ENCODE peak calls at places on chromosomes 5 and 9, in eight cellular contexts. W is HepG2, P is K562, E is Panc1, T is GM23338, G is upper lobe of left lung, C is GM12878, L is HCT116. B is an unnamed sample.

GRCh38 chr5:10633271-10634049 is 69.6 kb downstream of the ANKRD33B start:
- ATAC-seq in W (no peak), P (peak; percentile 34), E (no peak), T (no peak), G (no peak), C (peak; percentile 2), L (no peak), B (no peak)

GRCh38 chr9:75903785-75904360 is 13.4 kb downstream of the PCSK5 start:
- ATAC-seq in W (no peak), P (no peak), E (no peak), T (no peak), G (no peak), C (no peak), L (no peak), B (peak; percentile 75)

GRCh38 chr5:111115229-111115628 is 23.1 kb downstream of the WDR36 start:
- ATAC-seq in W (no peak), P (no peak), E (no peak), T (no peak), G (no peak), C (peak; percentile 36), L (no peak), B (no peak)

GRCh38 chr5:178330791-178331404 is 98.3 kb upstream of the PHYKPL start:
- ATAC-seq in W (no peak), P (no peak), E (no peak), T (no peak), G (peak; percentile 61), C (no peak), L (peak; percentile 35), B (no peak)

GRCh38 chr5:38780950-38781349 is 64.9 kb upstream of the OSMR start:
- ATAC-seq in W (no peak), P (no peak), E (no peak), T (no peak), G (peak; percentile 41), C (no peak), L (no peak), B (peak; percentile 46)

GRCh38 chr5:164708831-164709230 is 1203.4 kb downstream of the MAT2B start:
- ATAC-seq in W (no peak), P (no peak), E (no peak), T (peak; percentile 66), G (no peak), C (no peak), L (no peak), B (no peak)

GRCh38 chr5:170403675-170404074 is 14.5 kb upstream of the KCNMB1 start:
- ATAC-seq in W (no peak), P (no peak), E (no peak), T (peak; percentile 87), G (no peak), C (peak; percentile 40), L (no peak), B (no peak)

GRCh38 chr9:34876096-34876495 is 82.0 kb upstream of the PHF24 start:
- ATAC-seq in W (no peak), P (no peak), E (no peak), T (no peak), G (no peak), C (no peak), L (no peak), B (no peak)

GRCh38 chr5:110925916-110926315 is 145.6 kb upstream of the TSLP start:
- ATAC-seq in W (no peak), P (no peak), E (no peak), T (no peak), G (no peak), C (no peak), L (no peak), B (no peak)

GRCh38 chr5:181171782-181172181 is 24.4 kb downstream of the OR2V2 start:
- ATAC-seq in W (no peak), P (no peak), E (no peak), T (no peak), G (no peak), C (no peak), L (no peak), B (no peak)

GRCh38 chr5:181170996-181171395 is 23.6 kb downstream of the OR2V2 start:
- ATAC-seq in W (no peak), P (no peak), E (no peak), T (no peak), G (no peak), C (no peak), L (no peak), B (no peak)

GRCh38 chr5:181176258-181176952 is 28.6 kb downstream of the TRIM7 start:
- ATAC-seq in W (no peak), P (no peak), E (no peak), T (no peak), G (no peak), C (no peak), L (no peak), B (no peak)

GRCh38 chr5:181173027-181173419 is 25.6 kb downstream of the OR2V2 start:
- ATAC-seq in W (no peak), P (peak; percentile 1), E (peak; percentile 10), T (no peak), G (no peak), C (peak; percentile 46), L (peak; percentile 12), B (no peak)

GRCh38 chr5:181173420-181174342 is 26.3 kb downstream of the OR2V2 start:
- ATAC-seq in W (peak; percentile 28), P (peak; percentile 42), E (peak; percentile 83), T (peak; percentile 70), G (no peak), C (peak; percentile 77), L (peak; percentile 72), B (no peak)
- TF ChIP-seq POLR2AphosphoS5 in W (no peak), P (no peak), E (no peak), T (no peak), G (no peak), C (no peak), L (no peak), B (no peak)

DNA sequence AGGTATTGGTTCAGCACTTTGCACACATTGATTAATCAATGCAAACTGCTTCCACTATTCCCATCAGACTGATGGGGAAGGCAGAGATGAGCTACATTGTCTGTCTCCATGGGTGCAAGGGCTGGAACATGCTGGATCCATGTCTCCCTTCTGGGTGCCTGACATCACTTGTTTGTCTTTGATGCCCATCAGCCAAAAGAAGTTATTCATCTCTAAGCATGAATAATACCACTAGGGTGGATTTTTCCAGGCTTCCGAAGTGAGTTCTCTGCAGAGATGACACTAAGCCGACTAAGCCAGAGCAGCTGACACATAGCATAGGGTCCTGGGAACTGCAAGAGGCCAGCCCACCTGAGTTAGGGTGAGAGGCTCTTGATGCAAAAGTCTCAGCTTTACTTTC is 8.7 kb downstream of the FGF1 start:
- ATAC-seq in W (no peak), P (no peak), E (no peak), T (no peak), G (no peak), C (no peak), L (no peak), B (no peak)
- TF ChIP-seq POLR2AphosphoS5 in W (no peak), P (no peak), E (no peak), T (no peak), G (no peak), C (no peak), L (no peak), B (no peak)

GRCh38 chr5:77772729-77773128 is 3.4 kb downstream of the TBCA start:
- ATAC-seq in W (no peak), P (no peak), E (no peak), T (no peak), G (no peak), C (no peak), L (no peak), B (no peak)

GRCh38 chr5:77773734-77774280 is 2.3 kb downstream of the TBCA start:
- ATAC-seq in W (no peak), P (no peak), E (no peak), T (peak; percentile 1), G (no peak), C (no peak), L (no peak), B (no peak)

GRCh38 chr5:77768978-77769377 is 7.2 kb downstream of the TBCA start:
- ATAC-seq in W (no peak), P (no peak), E (no peak), T (no peak), G (no peak), C (no peak), L (no peak), B (no peak)

GRCh38 chr5:77770293-77771005 is 5.7 kb downstream of the TBCA start:
- ATAC-seq in W (no peak), P (no peak), E (peak; percentile 69), T (no peak), G (no peak), C (peak; percentile 23), L (no peak), B (no peak)

DNA sequence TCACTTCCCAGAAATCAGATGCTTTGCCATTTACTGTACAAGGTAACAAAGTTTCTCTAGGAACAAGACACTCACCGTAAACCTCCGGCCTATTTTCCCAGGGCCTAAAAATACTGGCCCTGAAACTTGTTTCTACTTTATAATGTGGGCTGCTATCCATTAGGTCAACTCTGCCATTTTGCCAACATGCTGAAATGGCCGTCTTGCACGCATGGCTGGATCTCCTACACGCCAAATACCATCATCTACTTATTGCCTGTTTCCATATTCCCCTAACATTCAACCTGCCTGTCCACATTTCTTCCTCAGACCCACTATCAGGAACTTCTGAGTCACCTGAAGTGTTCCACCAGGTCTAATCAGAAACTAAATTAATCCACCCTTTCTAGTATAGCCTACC is 4.7 kb downstream of the TBCA start:
- ATAC-seq in W (no peak), P (no peak), E (no peak), T (no peak), G (no peak), C (no peak), L (no peak), B (no peak)
- TF ChIP-seq POLR2AphosphoS5 in W (no peak), P (no peak), E (no peak), T (no peak), G (no peak), C (peak; percentile 47), L (no peak), B (no peak)

GRCh38 chr9:77770340-77770739 is 122.2 kb upstream of the GNA14 start:
- ATAC-seq in W (no peak), P (no peak), E (no peak), T (no peak), G (no peak), C (no peak), L (no peak), B (no peak)

GRCh38 chr9:77766587-77766986 is 118.5 kb upstream of the GNA14 start:
- ATAC-seq in W (no peak), P (no peak), E (no peak), T (no peak), G (no peak), C (peak; percentile 14), L (no peak), B (no peak)

GRCh38 chr9:77765781-77766259 is 117.7 kb upstream of the GNA14 start:
- ATAC-seq in W (no peak), P (no peak), E (no peak), T (no peak), G (no peak), C (peak; percentile 67), L (no peak), B (no peak)

GRCh38 chr9:77772641-77773040 is 124.5 kb upstream of the GNA14 start:
- ATAC-seq in W (no peak), P (no peak), E (no peak), T (no peak), G (no peak), C (peak; percentile 30), L (no peak), B (no peak)

DNA sequence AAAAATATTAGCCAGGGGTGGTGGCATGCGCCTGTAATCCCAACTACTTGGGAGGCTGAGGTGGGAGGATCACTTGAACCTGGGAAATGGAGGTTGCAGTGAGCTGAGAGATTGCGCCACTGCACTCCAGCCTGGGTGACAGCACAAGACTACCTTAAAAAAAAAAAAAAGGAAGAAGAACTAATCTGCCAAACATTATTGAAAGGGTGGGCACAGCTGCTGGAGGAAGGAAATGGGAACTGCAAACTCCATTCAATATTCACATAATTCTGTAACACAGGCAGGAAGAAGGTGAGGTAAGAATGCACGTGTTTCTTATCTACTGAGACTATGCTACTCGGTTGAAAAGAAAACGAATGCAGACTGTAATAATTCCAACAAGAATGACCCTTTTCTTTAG is 121.1 kb upstream of the GNA14 start:
- ATAC-seq in W (no peak), P (no peak), E (no peak), T (no peak), G (no peak), C (no peak), L (no peak), B (no peak)
- TF ChIP-seq POLR2AphosphoS5 in W (no peak), P (no peak), E (no peak), T (no peak), G (no peak), C (no peak), L (no peak), B (no peak)